ENCODE peak calls at places on chromosome 14, in five cellular contexts. U is tibial nerve, W is stomach, P is esophagus squamous epithelium, G is A549. Z is an unnamed sample. For H3K4me1, the result is how much of the 10 kb centered on the place peaks cover.

GRCh38 chr14:76917158-76917596 is 91.0 kb downstream of the LRRC74A start:
- DNase-seq in U (no peak), W (peak), P (no peak), G (peak), Z (peak)

GRCh38 chr14:105329411-105330200 is 15.1 kb downstream of the PACS2 start:
- DNase-seq in U (no peak), W (no peak), P (no peak), G (no peak), Z (no peak)

GRCh38 chr14:82366803-82367202 is 833.1 kb upstream of the SEL1L start:
- DNase-seq in U (no peak), W (no peak), P (no peak), G (no peak), Z (no peak)

GRCh38 chr14:97218336-97218712 is 421.1 kb downstream of the VRK1 start:
- DNase-seq in U (no peak), W (no peak), P (no peak), G (no peak), Z (no peak)

GRCh38 chr14:50362791-50363733 is 33.6 kb downstream of the CDKL1 start:
- DNase-seq in U (no peak), W (no peak), P (no peak), G (no peak), Z (no peak)

GRCh38 chr14:50854521-50854920 is 17.3 kb upstream of the ABHD12B start:
- DNase-seq in U (no peak), W (no peak), P (no peak), G (no peak), Z (no peak)

GRCh38 chr14:84442481-84442880 is 1087.5 kb upstream of the FLRT2 start:
- DNase-seq in U (no peak), W (no peak), P (no peak), G (no peak), Z (no peak)

GRCh38 chr14:102421366-102422057 is 58.8 kb downstream of the TECPR2 start:
- DNase-seq in U (no peak), W (no peak), P (no peak), G (no peak), Z (no peak)

GRCh38 chr14:105328678-105329390 is 14.3 kb downstream of the PACS2 start:
- DNase-seq in U (no peak), W (no peak), P (no peak), G (no peak), Z (no peak)

GRCh38 chr14:22379727-22380126 is 209.3 kb downstream of the DAD1 start:
- DNase-seq in U (no peak), W (no peak), P (no peak), G (no peak), Z (no peak)

GRCh38 chr14:77265561-77266335 is 5.3 kb downstream of the NGB start:
- DNase-seq in U (no peak), W (no peak), P (no peak), G (no peak), Z (no peak)

GRCh38 chr14:68978550-68978911 is 571 bp downstream of the ACTN1 start:
- DNase-seq in U (peak), W (peak), P (no peak), G (peak), Z (peak)

GRCh38 chr14:105273062-105273461 is 24.7 kb downstream of the BTBD6 start:
- DNase-seq in U (no peak), W (peak), P (no peak), G (no peak), Z (peak)

GRCh38 chr14:93045211-93045674 is 70.5 kb downstream of the ITPK1 start:
- DNase-seq in U (no peak), W (no peak), P (no peak), G (no peak), Z (no peak)

GRCh38 chr14:88454886-88455285 is 69.4 kb downstream of the SPATA7 start:
- DNase-seq in U (no peak), W (no peak), P (no peak), G (no peak), Z (no peak)

GRCh38 chr14:90060312-90060964 is 1.4 kb upstream of the KCNK13 start:
- DNase-seq in U (no peak), W (peak), P (no peak), G (peak), Z (peak)
- TF ChIP-seq CTCF in U (no peak), W (no peak), P (peak), G (peak), Z (peak)

GRCh38 chr14:90500665-90501370 is 104.0 kb downstream of the CALM1 start:
- DNase-seq in U (no peak), W (no peak), P (no peak), G (no peak), Z (no peak)

GRCh38 chr14:90498198-90498597 is 101.4 kb downstream of the CALM1 start:
- DNase-seq in U (no peak), W (no peak), P (no peak), G (no peak), Z (no peak)

GRCh38 chr14:90502760-90503159 is 105.9 kb downstream of the CALM1 start:
- DNase-seq in U (no peak), W (no peak), P (no peak), G (no peak), Z (no peak)

GRCh38 chr14:90499121-90499520 is 102.3 kb downstream of the CALM1 start:
- DNase-seq in U (no peak), W (no peak), P (no peak), G (no peak), Z (no peak)

GRCh38 chr14:90499908-90500664 is 103.3 kb downstream of the CALM1 start:
- DNase-seq in U (no peak), W (no peak), P (no peak), G (no peak), Z (no peak)
- H3K4me1 ChIP-seq in U (under half), W (under half), P (under half), G (under half), Z (under half)

GRCh38 chr14:94376108-94376975 is 12.1 kb downstream of the SERPINA1 start:
- DNase-seq in U (no peak), W (no peak), P (no peak), G (no peak), Z (no peak)
- TF ChIP-seq POLR2A in U (no peak), W (no peak), P (no peak), G (no peak), Z (no peak)

DNA sequence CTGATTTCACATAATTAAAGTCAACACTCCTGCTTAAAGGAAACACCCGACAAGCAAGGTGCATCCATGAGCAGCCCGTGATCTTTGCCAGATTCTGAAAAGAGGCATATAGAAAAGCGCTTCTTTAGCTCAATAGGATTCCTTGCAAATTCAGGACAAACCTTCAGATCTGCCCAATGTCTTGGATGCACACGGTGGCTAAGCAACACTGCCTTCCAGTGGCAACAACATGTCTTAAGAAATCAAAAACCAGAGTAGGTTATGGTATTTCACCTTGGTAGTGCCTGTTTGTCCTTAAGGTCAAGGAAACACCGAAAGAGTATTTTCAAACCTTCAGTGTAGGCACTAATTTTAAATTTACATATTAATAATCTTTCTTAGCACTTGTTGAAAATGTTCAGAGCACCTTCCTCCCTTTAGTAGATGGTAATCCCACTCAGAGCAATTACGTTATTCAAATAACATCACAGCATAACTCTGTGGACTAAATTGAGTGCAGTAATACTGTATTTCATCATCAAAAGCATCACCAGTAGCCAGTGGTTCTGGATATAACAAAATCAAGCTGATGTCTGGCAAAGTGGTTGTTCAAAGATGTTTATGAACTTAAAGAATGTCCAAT is 58.0 kb upstream of the CDKN3 start:
- DNase-seq in U (no peak), W (no peak), P (no peak), G (peak), Z (no peak)
- TF ChIP-seq CTCF in U (peak), W (peak), P (peak), G (peak), Z (no peak)

GRCh38 chr14:100135784-100136183 is 23.7 kb downstream of the DEGS2 start:
- DNase-seq in U (no peak), W (no peak), P (no peak), G (no peak), Z (no peak)

GRCh38 chr14:100132903-100133510 is 26.4 kb downstream of the DEGS2 start:
- DNase-seq in U (no peak), W (no peak), P (no peak), G (no peak), Z (no peak)

GRCh38 chr14:100135073-100135472 is 24.4 kb downstream of the DEGS2 start:
- DNase-seq in U (no peak), W (no peak), P (no peak), G (no peak), Z (no peak)

GRCh38 chr14:100132161-100132902 is 27.1 kb downstream of the DEGS2 start:
- DNase-seq in U (no peak), W (no peak), P (no peak), G (no peak), Z (no peak)

GRCh38 chr14:100134591-100134990 is 24.9 kb downstream of the DEGS2 start:
- DNase-seq in U (no peak), W (peak), P (no peak), G (no peak), Z (peak)
- H3K4me1 ChIP-seq in U (under half), W (under half), P (under half), G (under half), Z (under half)

GRCh38 chr14:72986214-72986613 is 40.7 kb downstream of the ZFYVE1 start:
- DNase-seq in U (no peak), W (no peak), P (no peak), G (no peak), Z (no peak)

GRCh38 chr14:72990171-72990570 is 36.7 kb downstream of the ZFYVE1 start:
- DNase-seq in U (no peak), W (no peak), P (no peak), G (no peak), Z (no peak)
- TF ChIP-seq POLR2A in U (no peak), W (no peak), P (no peak), G (no peak), Z (no peak)

GRCh38 chr14:72177246-72177645 is 245.0 kb downstream of the RGS6 start:
- DNase-seq in U (no peak), W (no peak), P (no peak), G (no peak), Z (no peak)

GRCh38 chr14:72172597-72172996 is 240.4 kb downstream of the RGS6 start:
- DNase-seq in U (no peak), W (no peak), P (no peak), G (no peak), Z (no peak)

GRCh38 chr14:72173038-72173720 is 240.9 kb downstream of the RGS6 start:
- DNase-seq in U (no peak), W (no peak), P (no peak), G (no peak), Z (no peak)

GRCh38 chr14:72169521-72169920 is 237.3 kb downstream of the RGS6 start:
- DNase-seq in U (no peak), W (no peak), P (no peak), G (no peak), Z (peak)

DNA sequence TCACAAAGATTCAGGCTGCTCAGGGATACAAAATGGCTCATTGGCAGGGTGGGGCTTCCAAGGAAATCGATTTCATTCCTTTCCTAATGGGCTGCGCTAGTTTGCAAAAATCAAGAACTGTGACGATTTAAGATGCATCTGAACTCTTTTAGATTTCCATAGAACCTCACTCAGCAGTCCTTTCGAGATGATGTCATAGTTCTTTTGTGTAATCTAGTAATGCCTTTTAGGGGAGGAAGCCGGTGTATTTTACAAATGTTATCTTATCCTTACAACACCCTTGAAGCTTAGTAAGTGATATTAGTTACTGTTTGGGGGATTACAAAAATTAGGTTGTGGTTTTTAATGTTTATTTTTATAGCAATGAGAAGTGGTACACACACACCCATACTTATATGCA is 239.8 kb downstream of the RGS6 start:
- DNase-seq in U (no peak), W (no peak), P (no peak), G (no peak), Z (no peak)
- TF ChIP-seq CTCF in U (no peak), W (no peak), P (no peak), G (no peak), Z (no peak)